ENCODE peak calls at places on chromosomes 3 and 15, in six cellular contexts. N is naive thymus-derived CD8-positive, alpha-beta T cell; S is NCI-H2029; T is stimulated activated CD4-positive, alpha-beta T cell treated with anti-CD3 and anti-CD28 coated beads, Interleukin-1b, Interleukin-23, amount 100 ng/mL, for 4 hours; M is GM12865; D is hippocampal formation. A is an unnamed sample.

GRCh38 chr3:2826453-2826852 is 283.7 kb downstream of the IL5RA start:
- DNase-seq in N (no peak), S (no peak), T (no peak), M (peak), D (no peak), A (no peak)

GRCh38 chr3:107767897-107768605 is 245.3 kb downstream of the BBX start:
- DNase-seq in N (no peak), S (no peak), T (no peak), M (no peak), D (no peak), A (no peak)

GRCh38 chr3:196322-197153 is at the start of gene CHL1:
- DNase-seq in N (no peak), S (no peak), T (no peak), M (no peak), D (no peak), A (no peak)

GRCh38 chr3:41202834-41203345 is 3.6 kb downstream of the CTNNB1 start:
- DNase-seq in N (no peak), S (peak), T (no peak), M (peak), D (no peak), A (no peak)

GRCh38 chr15:34783986-34784385 is 11.4 kb downstream of the ACTC1 start:
- DNase-seq in N (no peak), S (no peak), T (no peak), M (no peak), D (no peak), A (no peak)

GRCh38 chr3:105394177-105394576 is 27.5 kb downstream of the ALCAM start:
- DNase-seq in N (no peak), S (no peak), T (no peak), M (no peak), D (no peak), A (no peak)

GRCh38 chr15:63544253-63545026 is 40.0 kb downstream of the USP3 start:
- DNase-seq in N (no peak), S (no peak), T (no peak), M (peak), D (no peak), A (no peak)

GRCh38 chr3:13345284-13345683 is 74.8 kb downstream of the NUP210 start:
- DNase-seq in N (no peak), S (no peak), T (no peak), M (no peak), D (no peak), A (peak)

GRCh38 chr15:85073556-85074194 is 92.0 kb downstream of the PDE8A start:
- DNase-seq in N (no peak), S (no peak), T (no peak), M (no peak), D (no peak), A (no peak)

GRCh38 chr3:24365168-24365567 is 129.5 kb downstream of the THRB start:
- DNase-seq in N (no peak), S (no peak), T (no peak), M (no peak), D (no peak), A (peak)

GRCh38 chr3:179563298-179563934 is 690 bp downstream of the ACTL6A start:
- DNase-seq in N (peak), S (peak), T (peak), M (peak), D (peak), A (peak)

GRCh38 chr15:66720206-66721010 is 18.4 kb downstream of the SMAD6 start:
- DNase-seq in N (no peak), S (no peak), T (no peak), M (no peak), D (no peak), A (no peak)

GRCh38 chr3:117688583-117688982 is 979.0 kb downstream of the TUSC7 start:
- DNase-seq in N (no peak), S (peak), T (no peak), M (no peak), D (no peak), A (no peak)

GRCh38 chr3:63047068-63047467 is 171.9 kb upstream of the CADPS start:
- DNase-seq in N (no peak), S (no peak), T (no peak), M (no peak), D (no peak), A (no peak)

GRCh38 chr3:148158210-148158609 is 539.5 kb upstream of the AGTR1 start:
- DNase-seq in N (no peak), S (no peak), T (no peak), M (no peak), D (peak), A (peak)

GRCh38 chr3:69433938-69434263 is 48.0 kb upstream of the FRMD4B start:
- DNase-seq in N (no peak), S (no peak), T (no peak), M (peak), D (no peak), A (no peak)

GRCh38 chr3:71710906-71711494 is 14.2 kb downstream of the EIF4E3 start:
- DNase-seq in N (peak), S (peak), T (no peak), M (peak), D (no peak), A (no peak)

GRCh38 chr15:99440551-99441426 is 125.0 kb upstream of the MEF2A start:
- DNase-seq in N (no peak), S (no peak), T (no peak), M (no peak), D (no peak), A (no peak)

GRCh38 chr15:50702762-50703334 is 16.3 kb upstream of the TRPM7 start:
- DNase-seq in N (no peak), S (no peak), T (no peak), M (no peak), D (no peak), A (no peak)

GRCh38 chr3:14418670-14419250 is 16.4 kb downstream of the SLC6A6 start:
- DNase-seq in N (no peak), S (no peak), T (no peak), M (no peak), D (no peak), A (no peak)

GRCh38 chr3:9649791-9650521 is 651 bp downstream of the MTMR14 start:
- DNase-seq in N (peak), S (no peak), T (no peak), M (peak), D (no peak), A (peak)

GRCh38 chr3:148319161-148319915 is 378.4 kb upstream of the AGTR1 start:
- DNase-seq in N (no peak), S (no peak), T (no peak), M (peak), D (no peak), A (no peak)

GRCh38 chr15:66024998-66025397 is 155.7 kb downstream of the RAB11A start:
- DNase-seq in N (no peak), S (no peak), T (no peak), M (no peak), D (no peak), A (no peak)

GRCh38 chr3:188697127-188697526 is 474.6 kb upstream of the TPRG1 start:
- DNase-seq in N (no peak), S (no peak), T (no peak), M (peak), D (no peak), A (no peak)

GRCh38 chr3:98521897-98522537 is 685 bp downstream of the CLDND1 start:
- DNase-seq in N (peak), S (peak), T (peak), M (peak), D (no peak), A (peak)

GRCh38 chr3:197960694-197961581 is 921 bp downstream of the LMLN start:
- DNase-seq in N (no peak), S (no peak), T (peak), M (no peak), D (no peak), A (no peak)

GRCh38 chr3:160883373-160883772 is 127.3 kb downstream of the PPM1L start:
- DNase-seq in N (no peak), S (no peak), T (no peak), M (no peak), D (no peak), A (no peak)

GRCh38 chr3:29285356-29286070 is 4.6 kb downstream of the RBMS3 start:
- DNase-seq in N (no peak), S (no peak), T (no peak), M (no peak), D (no peak), A (no peak)

GRCh38 chr3:74135808-74136207 is 478.7 kb downstream of the CNTN3 start:
- DNase-seq in N (no peak), S (no peak), T (no peak), M (no peak), D (no peak), A (no peak)

GRCh38 chr3:139564290-139564861 is 24.8 kb upstream of the RBP1 start:
- DNase-seq in N (no peak), S (no peak), T (no peak), M (no peak), D (no peak), A (no peak)

GRCh38 chr3:179196098-179196497 is 47.9 kb downstream of the PIK3CA start:
- DNase-seq in N (peak), S (no peak), T (no peak), M (peak), D (no peak), A (no peak)

GRCh38 chr3:185605566-185605965 is 19.5 kb downstream of the SENP2 start:
- DNase-seq in N (no peak), S (no peak), T (no peak), M (no peak), D (no peak), A (no peak)

GRCh38 chr3:128378631-128379347 is 87.9 kb downstream of the DNAJB8 start:
- DNase-seq in N (no peak), S (no peak), T (no peak), M (no peak), D (no peak), A (no peak)

GRCh38 chr3:44125241-44125640 is 116.4 kb upstream of the TOPAZ1 start:
- DNase-seq in N (no peak), S (no peak), T (no peak), M (no peak), D (no peak), A (no peak)

GRCh38 chr3:171011109-171011508 is 15.4 kb downstream of the SLC2A2 start:
- DNase-seq in N (no peak), S (no peak), T (no peak), M (no peak), D (no peak), A (no peak)

GRCh38 chr15:55257933-55258332 is 31.7 kb downstream of the RAB27A start:
- DNase-seq in N (no peak), S (no peak), T (no peak), M (no peak), D (no peak), A (no peak)

GRCh38 chr3:115062412-115062956 is 84.6 kb downstream of the ZBTB20 start:
- DNase-seq in N (no peak), S (no peak), T (no peak), M (no peak), D (no peak), A (no peak)

GRCh38 chr3:30819067-30819798 is 75.2 kb downstream of the GADL1 start:
- DNase-seq in N (no peak), S (no peak), T (no peak), M (no peak), D (no peak), A (no peak)

A was measured in pancreas.